ENCODE peak calls at places on chromosomes 7 and 10, in eight cellular contexts. One of them, this sample, is unnamed.

GRCh38 chr7:140539466-140539865 is 60.2 kb upstream of the MKRN1 start:
- DNase-seq in right cardiac atrium: no peak
- DNase-seq in activated CD4-positive, alpha-beta T cell treated with anti-CD3 and anti-CD28 coated beads, Interleukin-2, amount 50 U/mL, for 1 hour: no peak
- DNase-seq in substantia nigra: no peak
- DNase-seq in T-cell: no peak
- DNase-seq in GM12865: no peak
- DNase-seq in Jurkat, Clone E6-1: no peak
- DNase-seq in D341Med: no peak
- DNase-seq in this sample: no peak

GRCh38 chr7:41938371-41938770 is 235.5 kb upstream of the INHBA start:
- DNase-seq in right cardiac atrium: no peak
- DNase-seq in activated CD4-positive, alpha-beta T cell treated with anti-CD3 and anti-CD28 coated beads, Interleukin-2, amount 50 U/mL, for 1 hour: no peak
- DNase-seq in substantia nigra: no peak
- DNase-seq in T-cell: no peak
- DNase-seq in GM12865: no peak
- DNase-seq in Jurkat, Clone E6-1: no peak
- DNase-seq in D341Med: no peak
- DNase-seq in this sample: no peak

GRCh38 chr10:48885376-48885775 is 54.3 kb downstream of the LRRC18 start:
- DNase-seq in right cardiac atrium: no peak
- DNase-seq in activated CD4-positive, alpha-beta T cell treated with anti-CD3 and anti-CD28 coated beads, Interleukin-2, amount 50 U/mL, for 1 hour: no peak
- DNase-seq in substantia nigra: peak
- DNase-seq in T-cell: no peak
- DNase-seq in GM12865: no peak
- DNase-seq in Jurkat, Clone E6-1: peak
- DNase-seq in D341Med: peak
- DNase-seq in this sample: no peak

GRCh38 chr10:3805227-3805790 is 20.3 kb upstream of the KLF6 start:
- DNase-seq in right cardiac atrium: no peak
- DNase-seq in activated CD4-positive, alpha-beta T cell treated with anti-CD3 and anti-CD28 coated beads, Interleukin-2, amount 50 U/mL, for 1 hour: peak
- DNase-seq in substantia nigra: no peak
- DNase-seq in T-cell: peak
- DNase-seq in GM12865: peak
- DNase-seq in Jurkat, Clone E6-1: no peak
- DNase-seq in D341Med: no peak
- DNase-seq in this sample: no peak

GRCh38 chr10:112230325-112230988 is 46.9 kb upstream of the GPAM start:
- DNase-seq in right cardiac atrium: no peak
- DNase-seq in activated CD4-positive, alpha-beta T cell treated with anti-CD3 and anti-CD28 coated beads, Interleukin-2, amount 50 U/mL, for 1 hour: no peak
- DNase-seq in substantia nigra: no peak
- DNase-seq in T-cell: no peak
- DNase-seq in GM12865: no peak
- DNase-seq in Jurkat, Clone E6-1: no peak
- DNase-seq in D341Med: no peak
- DNase-seq in this sample: no peak

GRCh38 chr10:70106958-70107791 is 25.4 kb downstream of the AIFM2 start:
- DNase-seq in right cardiac atrium: no peak
- DNase-seq in activated CD4-positive, alpha-beta T cell treated with anti-CD3 and anti-CD28 coated beads, Interleukin-2, amount 50 U/mL, for 1 hour: no peak
- DNase-seq in substantia nigra: peak
- DNase-seq in T-cell: no peak
- DNase-seq in GM12865: peak
- DNase-seq in Jurkat, Clone E6-1: no peak
- DNase-seq in D341Med: peak
- DNase-seq in this sample: no peak

GRCh38 chr7:90596745-90597526 is 815 bp downstream of the CDK14 start:
- DNase-seq in right cardiac atrium: no peak
- DNase-seq in activated CD4-positive, alpha-beta T cell treated with anti-CD3 and anti-CD28 coated beads, Interleukin-2, amount 50 U/mL, for 1 hour: no peak
- DNase-seq in substantia nigra: no peak
- DNase-seq in T-cell: no peak
- DNase-seq in GM12865: peak
- DNase-seq in Jurkat, Clone E6-1: no peak
- DNase-seq in D341Med: peak
- DNase-seq in this sample: no peak

GRCh38 chr10:12500406-12501303 is 151.3 kb downstream of the CAMK1D start:
- DNase-seq in right cardiac atrium: no peak
- DNase-seq in activated CD4-positive, alpha-beta T cell treated with anti-CD3 and anti-CD28 coated beads, Interleukin-2, amount 50 U/mL, for 1 hour: no peak
- DNase-seq in substantia nigra: no peak
- DNase-seq in T-cell: no peak
- DNase-seq in GM12865: no peak
- DNase-seq in Jurkat, Clone E6-1: peak
- DNase-seq in D341Med: no peak
- DNase-seq in this sample: no peak

GRCh38 chr10:22795546-22795945 is 81.2 kb upstream of the PIP4K2A start:
- DNase-seq in right cardiac atrium: no peak
- DNase-seq in activated CD4-positive, alpha-beta T cell treated with anti-CD3 and anti-CD28 coated beads, Interleukin-2, amount 50 U/mL, for 1 hour: no peak
- DNase-seq in substantia nigra: no peak
- DNase-seq in T-cell: no peak
- DNase-seq in GM12865: no peak
- DNase-seq in Jurkat, Clone E6-1: no peak
- DNase-seq in D341Med: no peak
- DNase-seq in this sample: no peak

GRCh38 chr10:17859492-17860156 is 50.5 kb downstream of the MRC1 start:
- DNase-seq in right cardiac atrium: no peak
- DNase-seq in activated CD4-positive, alpha-beta T cell treated with anti-CD3 and anti-CD28 coated beads, Interleukin-2, amount 50 U/mL, for 1 hour: no peak
- DNase-seq in substantia nigra: no peak
- DNase-seq in T-cell: no peak
- DNase-seq in GM12865: peak
- DNase-seq in Jurkat, Clone E6-1: no peak
- DNase-seq in D341Med: no peak
- DNase-seq in this sample: no peak

GRCh38 chr7:28123752-28124151 is 56.8 kb downstream of the JAZF1 start:
- DNase-seq in right cardiac atrium: no peak
- DNase-seq in activated CD4-positive, alpha-beta T cell treated with anti-CD3 and anti-CD28 coated beads, Interleukin-2, amount 50 U/mL, for 1 hour: no peak
- DNase-seq in substantia nigra: no peak
- DNase-seq in T-cell: no peak
- DNase-seq in GM12865: peak
- DNase-seq in Jurkat, Clone E6-1: no peak
- DNase-seq in D341Med: no peak
- DNase-seq in this sample: no peak

GRCh38 chr10:124394583-124394982 is 24.1 kb downstream of the OAT start:
- DNase-seq in right cardiac atrium: no peak
- DNase-seq in activated CD4-positive, alpha-beta T cell treated with anti-CD3 and anti-CD28 coated beads, Interleukin-2, amount 50 U/mL, for 1 hour: no peak
- DNase-seq in substantia nigra: no peak
- DNase-seq in T-cell: no peak
- DNase-seq in GM12865: no peak
- DNase-seq in Jurkat, Clone E6-1: no peak
- DNase-seq in D341Med: no peak
- DNase-seq in this sample: no peak

GRCh38 chr7:77696643-77697534 is 630 bp downstream of the RSBN1L start:
- DNase-seq in right cardiac atrium: peak
- DNase-seq in activated CD4-positive, alpha-beta T cell treated with anti-CD3 and anti-CD28 coated beads, Interleukin-2, amount 50 U/mL, for 1 hour: peak
- DNase-seq in substantia nigra: peak
- DNase-seq in T-cell: peak
- DNase-seq in GM12865: peak
- DNase-seq in Jurkat, Clone E6-1: peak
- DNase-seq in D341Med: peak
- DNase-seq in this sample: no peak